ENCODE peak calls at places on chromosome 11, in seven cellular contexts. Z, A, K, I, J, R and E are unnamed samples.

GRCh38 chr11:128709402-128709801 is 15.5 kb downstream of the FLI1 start:
- DNase-seq in Z (no peak), A (no peak), K (peak; percentile 99), I (no peak), J (no peak), R (no peak), E (peak; percentile 84)

GRCh38 chr11:9982796-9983579 is 311.0 kb downstream of the SBF2 start:
- DNase-seq in Z (peak; percentile 75), A (no peak), K (peak; percentile 65), I (no peak), J (peak; percentile 63), R (no peak), E (no peak)

GRCh38 chr11:2256293-2256913 is 14.0 kb downstream of the ASCL2 start:
- DNase-seq in Z (no peak), A (no peak), K (no peak), I (peak; percentile 57), J (no peak), R (peak; percentile 40), E (no peak)

GRCh38 chr11:944711-945470 is 19.2 kb downstream of the AP2A2 start:
- DNase-seq in Z (peak; percentile 87), A (no peak), K (peak; percentile 60), I (no peak), J (no peak), R (no peak), E (no peak)

GRCh38 chr11:85823816-85824215 is 12.9 kb upstream of the SYTL2 start:
- DNase-seq in Z (no peak), A (no peak), K (no peak), I (no peak), J (no peak), R (no peak), E (no peak)

GRCh38 chr11:45076761-45077160 is 69.7 kb upstream of the PRDM11 start:
- DNase-seq in Z (no peak), A (no peak), K (no peak), I (no peak), J (no peak), R (no peak), E (no peak)

GRCh38 chr11:30107899-30108298 is 91.1 kb upstream of the KCNA4 start:
- DNase-seq in Z (no peak), A (no peak), K (peak; percentile 59), I (no peak), J (no peak), R (no peak), E (no peak)

GRCh38 chr11:7655253-7656217 is 17.8 kb downstream of the CYB5R2 start:
- DNase-seq in Z (no peak), A (no peak), K (no peak), I (no peak), J (no peak), R (no peak), E (no peak)

GRCh38 chr11:1559103-1559951 is 12.7 kb downstream of the DUSP8 start:
- DNase-seq in Z (no peak), A (peak; percentile 95), K (peak; percentile 69), I (peak; percentile 98), J (no peak), R (peak; percentile 93), E (no peak)

GRCh38 chr11:538431-539051 is 1.2 kb downstream of the LRRC56 start:
- DNase-seq in Z (no peak), A (no peak), K (no peak), I (peak; percentile 72), J (no peak), R (peak; percentile 55), E (no peak)

GRCh38 chr11:116170526-116171120 is 602.2 kb downstream of the BUD13 start:
- DNase-seq in Z (no peak), A (no peak), K (no peak), I (no peak), J (peak; percentile 74), R (no peak), E (no peak)

GRCh38 chr11:7523416-7524210 is 9.8 kb downstream of the PPFIBP2 start:
- DNase-seq in Z (no peak), A (no peak), K (no peak), I (no peak), J (no peak), R (no peak), E (no peak)

GRCh38 chr11:76147106-76147735 is 59.1 kb downstream of the WNT11 start:
- DNase-seq in Z (no peak), A (no peak), K (no peak), I (peak; percentile 62), J (no peak), R (no peak), E (no peak)

GRCh38 chr11:111983187-111983986 is 41.8 kb upstream of the DLAT start:
- DNase-seq in Z (peak; percentile 64), A (no peak), K (peak; percentile 73), I (no peak), J (no peak), R (no peak), E (peak; percentile 10)

GRCh38 chr11:130675456-130675855 is 227.0 kb downstream of the ADAMTS15 start:
- DNase-seq in Z (no peak), A (peak; percentile 89), K (peak; percentile 75), I (peak; percentile 93), J (peak; percentile 42), R (peak; percentile 88), E (no peak)

GRCh38 chr11:64601605-64602465 is 10.8 kb downstream of the SLC22A12 start:
- DNase-seq in Z (no peak), A (no peak), K (no peak), I (no peak), J (no peak), R (no peak), E (no peak)

GRCh38 chr11:102421262-102421661 is 31.3 kb downstream of the TMEM123 start:
- DNase-seq in Z (no peak), A (no peak), K (no peak), I (no peak), J (no peak), R (no peak), E (no peak)

GRCh38 chr11:102007567-102008437 is 39.4 kb upstream of the CFAP300 start:
- DNase-seq in Z (no peak), A (no peak), K (peak; percentile 50), I (no peak), J (no peak), R (no peak), E (peak; percentile 4)

GRCh38 chr11:118171274-118172062 is 5.0 kb downstream of the SCN2B start:
- DNase-seq in Z (no peak), A (peak; percentile 45), K (peak; percentile 24), I (peak; percentile 89), J (peak; percentile 79), R (peak; percentile 76), E (peak; percentile 8)

GRCh38 chr11:33620423-33621120 is 80.1 kb downstream of the C11orf91 start:
- DNase-seq in Z (no peak), A (no peak), K (peak; percentile 84), I (no peak), J (no peak), R (no peak), E (no peak)

GRCh38 chr11:58691675-58692074 is 40.1 kb downstream of the GLYAT start:
- DNase-seq in Z (no peak), A (no peak), K (no peak), I (no peak), J (no peak), R (no peak), E (no peak)
- H3K9me3 ChIP-seq in Z (peaks cover 10% of the 10 kb centered on the region), A (no peaks in the 10 kb centered on the region), K (no peaks in the 10 kb centered on the region), I (no peaks in the 10 kb centered on the region), J (no peaks in the 10 kb centered on the region), R (no peaks in the 10 kb centered on the region), E (no peaks in the 10 kb centered on the region)

GRCh38 chr11:106101370-106101769 is 23.9 kb downstream of the AASDHPPT start:
- DNase-seq in Z (no peak), A (no peak), K (no peak), I (no peak), J (no peak), R (no peak), E (no peak)

GRCh38 chr11:106101797-106102196 is 24.3 kb downstream of the AASDHPPT start:
- DNase-seq in Z (no peak), A (no peak), K (peak; percentile 63), I (no peak), J (no peak), R (no peak), E (no peak)

DNA sequence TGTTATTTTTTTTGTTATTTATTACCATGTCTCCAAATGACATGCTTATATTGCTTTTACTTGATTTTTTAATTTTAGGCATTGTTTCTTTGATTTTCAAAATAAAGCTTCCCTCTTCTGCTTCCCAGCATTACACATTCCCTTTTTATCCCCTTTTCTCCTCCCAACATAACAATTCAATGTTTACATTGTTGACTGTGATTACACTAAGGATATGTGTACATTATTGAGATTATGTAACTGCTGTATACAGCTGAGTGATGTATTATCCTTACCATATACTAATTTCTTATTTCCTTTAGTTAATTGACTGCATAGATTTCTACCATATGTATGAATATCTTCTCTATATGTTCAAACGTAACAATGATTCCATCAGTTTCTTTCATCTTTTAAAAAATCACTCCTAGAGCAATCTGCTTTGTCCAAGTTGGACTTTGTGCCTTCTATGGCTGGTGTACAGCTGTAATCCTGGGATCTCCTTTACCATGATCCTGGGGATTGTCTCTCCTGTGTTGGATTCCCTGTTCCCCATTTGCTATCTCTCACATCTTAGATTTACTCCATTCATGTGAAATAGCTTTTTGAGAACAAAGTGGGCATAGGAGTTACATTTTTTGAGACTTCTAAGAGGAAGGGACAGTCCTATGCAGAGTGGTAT is 21.6 kb downstream of the AASDHPPT start:
- DNase-seq in Z (no peak), A (no peak), K (no peak), I (no peak), J (no peak), R (no peak), E (no peak)
- H3K9me3 ChIP-seq in Z (no peaks in the 10 kb centered on the region), A (no peaks in the 10 kb centered on the region), K (no peaks in the 10 kb centered on the region), I (no peaks in the 10 kb centered on the region), J (no peaks in the 10 kb centered on the region), R (no peaks in the 10 kb centered on the region), E (no peaks in the 10 kb centered on the region)

GRCh38 chr11:55793321-55793720 is 2.0 kb upstream of the OR5D14 start:
- DNase-seq in Z (no peak), A (no peak), K (no peak), I (no peak), J (no peak), R (no peak), E (no peak)
- H3K9me3 ChIP-seq in Z (peaks cover 66% of the 10 kb centered on the region), A (no peaks in the 10 kb centered on the region), K (no peaks in the 10 kb centered on the region), I (no peaks in the 10 kb centered on the region), J (no peaks in the 10 kb centered on the region), R (no peaks in the 10 kb centered on the region), E (peaks cover 6% of the 10 kb centered on the region)

GRCh38 chr11:42048141-42048540 is 588.7 kb upstream of the LRRC4C start:
- DNase-seq in Z (no peak), A (no peak), K (no peak), I (no peak), J (no peak), R (no peak), E (no peak)

GRCh38 chr11:42054351-42054750 is 594.9 kb upstream of the LRRC4C start:
- DNase-seq in Z (no peak), A (no peak), K (peak; percentile 43), I (no peak), J (no peak), R (no peak), E (no peak)

DNA sequence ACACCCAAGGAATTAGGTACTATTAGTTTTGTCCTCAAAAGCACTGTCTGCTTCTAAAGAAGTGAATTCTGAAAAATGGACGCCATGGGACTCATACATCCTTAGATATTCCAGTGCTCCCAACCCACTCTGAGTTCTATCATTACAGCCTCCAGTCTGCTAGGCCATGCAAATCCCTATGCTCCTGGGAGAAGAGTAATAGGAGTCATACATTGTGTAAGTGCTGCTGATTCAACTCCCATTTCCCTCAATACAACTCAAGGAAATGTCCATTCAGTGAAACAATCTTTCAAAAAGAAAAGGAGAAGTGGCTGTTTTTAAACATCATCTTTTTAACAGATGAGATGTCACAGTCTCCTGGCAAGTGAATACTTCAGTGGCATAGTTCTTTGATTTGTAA is 590.2 kb upstream of the LRRC4C start:
- DNase-seq in Z (no peak), A (no peak), K (peak; percentile 13), I (no peak), J (no peak), R (no peak), E (no peak)
- H3K9me3 ChIP-seq in Z (no peaks in the 10 kb centered on the region), A (no peaks in the 10 kb centered on the region), K (no peaks in the 10 kb centered on the region), I (no peaks in the 10 kb centered on the region), J (no peaks in the 10 kb centered on the region), R (no peaks in the 10 kb centered on the region), E (peaks cover 4% of the 10 kb centered on the region)